ENCODE peak calls at places on chromosomes 16 and 17, in ten cellular contexts. M, Y, P, Z, U, A, H, J, O and E are unnamed samples.

GRCh38 chr17:36980281-36980761 is 31.6 kb downstream of the AATF start:
- DNase-seq in M (peak), Y (no peak), P (no peak), Z (no peak), U (no peak), A (peak), H (no peak), J (no peak), O (no peak), E (no peak)

GRCh38 chr16:8892101-8892575 is 10.0 kb downstream of the LITAFD start:
- DNase-seq in M (no peak), Y (no peak), P (peak), Z (no peak), U (no peak), A (no peak), H (peak), J (no peak), O (no peak), E (no peak)

GRCh38 chr17:17385502-17385901 is 82.3 kb downstream of the NT5M start:
- DNase-seq in M (no peak), Y (no peak), P (no peak), Z (peak), U (no peak), A (no peak), H (peak), J (no peak), O (no peak), E (no peak)

GRCh38 chr17:42365136-42365535 is 23.1 kb downstream of the STAT3 start:
- DNase-seq in M (no peak), Y (no peak), P (no peak), Z (no peak), U (no peak), A (peak), H (no peak), J (no peak), O (no peak), E (no peak)

GRCh38 chr17:921161-921560 is 58.4 kb downstream of the NXN start:
- DNase-seq in M (no peak), Y (no peak), P (no peak), Z (no peak), U (no peak), A (no peak), H (peak), J (no peak), O (no peak), E (no peak)

GRCh38 chr17:47862621-47863440 is 11.9 kb upstream of the SP6 start:
- DNase-seq in M (peak), Y (peak), P (no peak), Z (no peak), U (no peak), A (peak), H (no peak), J (no peak), O (no peak), E (no peak)

GRCh38 chr17:82146663-82147654 is 48.9 kb upstream of the FASN start:
- DNase-seq in M (no peak), Y (no peak), P (no peak), Z (no peak), U (no peak), A (no peak), H (no peak), J (no peak), O (no peak), E (no peak)

GRCh38 chr17:8192070-8192815 is 2.3 kb upstream of the BORCS6 start:
- DNase-seq in M (peak), Y (peak), P (peak), Z (peak), U (peak), A (peak), H (peak), J (peak), O (peak), E (peak)

GRCh38 chr16:20364051-20364450 is 11.5 kb upstream of the UMOD start:
- DNase-seq in M (no peak), Y (no peak), P (no peak), Z (no peak), U (no peak), A (no peak), H (no peak), J (no peak), O (no peak), E (no peak)

GRCh38 chr16:51321251-51321650 is 170.2 kb upstream of the SALL1 start:
- DNase-seq in M (no peak), Y (no peak), P (no peak), Z (no peak), U (no peak), A (no peak), H (no peak), J (no peak), O (no peak), E (no peak)

GRCh38 chr16:24681793-24682192 is 47.7 kb upstream of the TNRC6A start:
- DNase-seq in M (no peak), Y (no peak), P (no peak), Z (no peak), U (no peak), A (no peak), H (no peak), J (no peak), O (no peak), E (no peak)

GRCh38 chr16:1771072-1771863 is at the start of gene NME3:
- DNase-seq in M (no peak), Y (peak), P (peak), Z (peak), U (peak), A (peak), H (peak), J (peak), O (peak), E (peak)

GRCh38 chr17:50935201-50936124 is 69.3 kb upstream of the TOB1 start:
- DNase-seq in M (no peak), Y (peak), P (no peak), Z (peak), U (no peak), A (no peak), H (peak), J (peak), O (no peak), E (no peak)

GRCh38 chr17:33521784-33522183 is 228.7 kb upstream of the ASIC2 start:
- DNase-seq in M (no peak), Y (peak), P (peak), Z (no peak), U (peak), A (no peak), H (no peak), J (no peak), O (peak), E (no peak)

GRCh38 chr17:79777166-79777843 is 643 bp upstream of the CBX2 start:
- DNase-seq in M (no peak), Y (peak), P (peak), Z (peak), U (peak), A (peak), H (peak), J (peak), O (peak), E (no peak)
- TF ChIP-seq CTCF in M (peak), Y (peak), P (no peak), Z (peak), U (no peak), A (peak), H (no peak), J (no peak), O (peak), E (no peak)

GRCh38 chr16:67663151-67663876 is 2.6 kb downstream of the PARD6A start:
- DNase-seq in M (no peak), Y (peak), P (no peak), Z (peak), U (peak), A (peak), H (peak), J (peak), O (peak), E (no peak)
- TF ChIP-seq CTCF in M (peak), Y (no peak), P (no peak), Z (no peak), U (no peak), A (peak), H (no peak), J (no peak), O (peak), E (peak)

GRCh38 chr16:67016143-67016542 is 12.8 kb upstream of the CBFB start:
- DNase-seq in M (no peak), Y (no peak), P (peak), Z (no peak), U (no peak), A (no peak), H (no peak), J (peak), O (no peak), E (no peak)

GRCh38 chr16:67014641-67015315 is 14.2 kb upstream of the CBFB start:
- DNase-seq in M (no peak), Y (no peak), P (no peak), Z (no peak), U (no peak), A (no peak), H (no peak), J (peak), O (no peak), E (no peak)

GRCh38 chr16:67015317-67015731 is 13.6 kb upstream of the CBFB start:
- DNase-seq in M (no peak), Y (no peak), P (peak), Z (no peak), U (no peak), A (no peak), H (no peak), J (peak), O (no peak), E (no peak)

GRCh38 chr16:67013238-67013822 is 15.6 kb upstream of the CBFB start:
- DNase-seq in M (no peak), Y (no peak), P (peak), Z (no peak), U (no peak), A (no peak), H (no peak), J (no peak), O (no peak), E (no peak)

GRCh38 chr16:67013823-67014640 is 14.9 kb upstream of the CBFB start:
- DNase-seq in M (no peak), Y (peak), P (peak), Z (peak), U (peak), A (peak), H (peak), J (peak), O (peak), E (peak)
- TF ChIP-seq CTCF in M (peak), Y (no peak), P (peak), Z (peak), U (no peak), A (peak), H (peak), J (no peak), O (peak), E (peak)

GRCh38 chr17:20908373-20909273 is 134.2 kb downstream of the USP22 start:
- DNase-seq in M (no peak), Y (peak), P (peak), Z (peak), U (peak), A (peak), H (peak), J (peak), O (peak), E (peak)
- TF ChIP-seq CTCF in M (peak), Y (peak), P (peak), Z (peak), U (no peak), A (peak), H (peak), J (peak), O (peak), E (peak)

GRCh38 chr17:76184266-76184665 is 43.2 kb upstream of the FOXJ1 start:
- DNase-seq in M (no peak), Y (no peak), P (no peak), Z (no peak), U (no peak), A (no peak), H (no peak), J (no peak), O (no peak), E (no peak)

GRCh38 chr17:76182016-76182764 is 41.1 kb upstream of the FOXJ1 start:
- DNase-seq in M (peak), Y (peak), P (peak), Z (peak), U (peak), A (peak), H (peak), J (peak), O (peak), E (peak)

GRCh38 chr17:76176701-76177574 is 35.9 kb upstream of the FOXJ1 start:
- DNase-seq in M (no peak), Y (no peak), P (no peak), Z (no peak), U (no peak), A (no peak), H (no peak), J (no peak), O (peak), E (no peak)

GRCh38 chr17:76178124-76178523 is 37.1 kb upstream of the FOXJ1 start:
- DNase-seq in M (no peak), Y (no peak), P (no peak), Z (no peak), U (no peak), A (no peak), H (no peak), J (no peak), O (no peak), E (no peak)

DNA sequence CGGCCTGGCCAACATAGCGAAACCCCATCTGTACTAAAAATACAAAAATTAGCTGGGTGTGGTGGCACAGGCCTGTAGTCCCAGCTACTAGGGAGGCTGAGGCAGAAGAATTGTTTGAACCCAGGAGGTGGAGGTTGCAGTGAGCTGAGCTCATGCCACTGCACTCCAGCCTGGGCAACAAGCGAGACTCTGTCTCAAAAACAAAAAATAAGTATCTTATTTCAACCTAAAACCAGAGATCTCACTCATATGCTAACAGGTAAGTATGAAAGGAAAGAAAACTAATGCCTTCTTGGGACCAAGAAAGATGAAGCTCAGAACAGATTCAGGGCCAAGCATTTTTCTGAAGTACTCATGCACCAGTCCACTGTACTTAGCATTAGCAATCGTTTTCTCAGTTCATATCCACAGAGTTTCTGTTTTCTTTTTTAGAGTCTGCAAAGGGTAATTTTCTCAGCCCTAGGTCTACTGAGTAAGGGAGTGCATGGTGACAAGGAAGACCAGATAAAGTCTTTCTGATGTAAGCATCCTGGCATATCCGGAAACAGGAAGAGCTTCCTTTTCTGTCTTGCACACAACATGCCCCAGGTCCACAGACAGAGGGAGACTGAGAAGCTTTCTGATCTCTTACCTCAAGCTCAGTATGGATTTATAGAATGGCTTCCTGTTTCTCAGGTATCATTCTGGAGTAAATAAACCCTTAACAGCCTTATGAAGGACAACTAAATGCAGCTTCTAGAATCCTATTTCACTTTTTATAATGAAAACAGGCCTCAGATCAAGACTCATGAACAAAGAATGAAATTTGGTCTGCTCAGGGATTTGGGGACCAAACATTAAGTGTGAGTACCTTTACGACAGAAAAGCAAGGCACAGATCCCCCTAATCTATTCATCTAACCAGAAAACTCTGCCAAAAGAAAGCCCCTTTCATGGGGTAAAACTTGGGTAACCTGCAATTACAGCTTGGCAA is 38.7 kb upstream of the FOXJ1 start:
- DNase-seq in M (no peak), Y (no peak), P (peak), Z (no peak), U (no peak), A (no peak), H (no peak), J (no peak), O (no peak), E (no peak)
- TF ChIP-seq CTCF in M (no peak), Y (no peak), P (no peak), Z (no peak), U (no peak), A (peak), H (no peak), J (no peak), O (no peak), E (no peak)

GRCh38 chr16:52721331-52721730 is 174.4 kb upstream of the TOX3 start:
- DNase-seq in M (no peak), Y (no peak), P (no peak), Z (no peak), U (no peak), A (no peak), H (no peak), J (no peak), O (no peak), E (no peak)
- TF ChIP-seq CTCF in M (no peak), Y (no peak), P (no peak), Z (no peak), U (no peak), A (no peak), H (no peak), J (no peak), O (no peak), E (no peak)